ENCODE peak calls at places on chromosome 14, in five cellular contexts. V is K562, U is HepG2, K is SK-N-SH, I is H1. E is an unnamed sample.
A peak's percentile ranks its signal among the peaks of the same experiment; 100 is the strongest.

GRCh38 chr14:51283402-51283825 is 43.4 kb downstream of the TMX1 start:
- DNase-seq in K (peak; percentile 68), I (no peak), V (peak; percentile 40), U (peak; percentile 74), E (no peak)

GRCh38 chr14:41806355-41806975 is 199.8 kb downstream of the LRFN5 start:
- DNase-seq in V (no peak), I (no peak), U (no peak), K (no peak), E (no peak)

GRCh38 chr14:102849522-102850379 is 72.5 kb downstream of the TRAF3 start:
- DNase-seq in I (no peak), U (no peak), V (peak; percentile 19), K (peak; percentile 73), E (no peak)

GRCh38 chr14:70955543-70956480 is 48.6 kb downstream of the PCNX1 start:
- DNase-seq in V (no peak), U (peak; percentile 29), I (no peak), K (peak; percentile 25), E (no peak)

GRCh38 chr14:23300687-23301223 is 1.9 kb downstream of the PPP1R3E start:
- DNase-seq in K (no peak), I (no peak), U (peak; percentile 43), V (peak; percentile 32), E (no peak)

GRCh38 chr14:100747021-100747586 is 20.4 kb downstream of the DLK1 start:
- DNase-seq in U (peak; percentile 55), V (no peak), I (no peak), K (no peak), E (no peak)

GRCh38 chr14:56963381-56963780 is 153.1 kb upstream of the OTX2 start:
- DNase-seq in U (no peak), K (no peak), I (no peak), V (no peak), E (no peak)

GRCh38 chr14:23572841-23573240 is 5.2 kb upstream of the AP1G2 start:
- DNase-seq in I (no peak), K (no peak), V (no peak), U (peak; percentile 3), E (no peak)

GRCh38 chr14:59331217-59331616 is 134.0 kb downstream of the GPR135 start:
- DNase-seq in U (no peak), V (no peak), I (peak; percentile 25), K (no peak), E (no peak)

GRCh38 chr14:25537846-25538455 is 488.0 kb upstream of the STXBP6 start:
- DNase-seq in K (peak; percentile 26), I (peak; percentile 31), U (peak; percentile 52), V (peak; percentile 14), E (no peak)

GRCh38 chr14:93073366-93073722 is 42.4 kb downstream of the ITPK1 start:
- DNase-seq in U (no peak), I (no peak), K (no peak), V (no peak), E (no peak)
- TF ChIP-seq POLR2AphosphoS5 in U (no peak), I (no peak), K (no peak), V (no peak), E (no peak)

GRCh38 chr14:62079035-62079434 is 316.8 kb downstream of the SNAPC1 start:
- DNase-seq in I (no peak), V (no peak), U (no peak), K (no peak), E (no peak)
- TF ChIP-seq TAF1 in I (no peak), V (no peak), U (no peak), K (no peak), E (no peak)

GRCh38 chr14:33837943-33838683 is 112.8 kb downstream of the EGLN3 start:
- DNase-seq in K (no peak), V (no peak), I (no peak), U (no peak), E (no peak)
- TF ChIP-seq POLR2AphosphoS5 in K (no peak), V (no peak), I (no peak), U (no peak), E (no peak)

DNA sequence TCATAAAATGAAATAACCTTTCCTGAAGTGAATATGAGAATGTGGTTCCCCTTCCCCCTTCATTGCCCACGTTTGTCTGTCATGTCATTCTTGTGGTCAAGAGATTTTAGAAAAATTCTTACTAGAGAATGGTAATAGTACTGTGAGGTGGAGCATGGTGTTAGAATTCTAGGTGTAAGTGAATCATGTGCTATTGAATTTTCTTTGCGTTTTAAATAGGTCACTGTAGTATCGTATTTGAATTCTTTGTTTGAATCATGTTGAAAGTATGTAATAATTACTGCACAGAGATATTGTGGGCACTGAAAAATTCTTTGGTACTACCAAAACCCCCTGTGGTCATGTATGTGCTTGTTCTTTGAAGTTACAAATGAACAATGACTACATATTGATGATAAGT is 49.9 kb downstream of the FUT8 start:
- DNase-seq in V (no peak), K (no peak), I (no peak), U (no peak), E (no peak)
- TF ChIP-seq TAF1 in V (no peak), K (no peak), I (no peak), U (no peak), E (no peak)

DNA sequence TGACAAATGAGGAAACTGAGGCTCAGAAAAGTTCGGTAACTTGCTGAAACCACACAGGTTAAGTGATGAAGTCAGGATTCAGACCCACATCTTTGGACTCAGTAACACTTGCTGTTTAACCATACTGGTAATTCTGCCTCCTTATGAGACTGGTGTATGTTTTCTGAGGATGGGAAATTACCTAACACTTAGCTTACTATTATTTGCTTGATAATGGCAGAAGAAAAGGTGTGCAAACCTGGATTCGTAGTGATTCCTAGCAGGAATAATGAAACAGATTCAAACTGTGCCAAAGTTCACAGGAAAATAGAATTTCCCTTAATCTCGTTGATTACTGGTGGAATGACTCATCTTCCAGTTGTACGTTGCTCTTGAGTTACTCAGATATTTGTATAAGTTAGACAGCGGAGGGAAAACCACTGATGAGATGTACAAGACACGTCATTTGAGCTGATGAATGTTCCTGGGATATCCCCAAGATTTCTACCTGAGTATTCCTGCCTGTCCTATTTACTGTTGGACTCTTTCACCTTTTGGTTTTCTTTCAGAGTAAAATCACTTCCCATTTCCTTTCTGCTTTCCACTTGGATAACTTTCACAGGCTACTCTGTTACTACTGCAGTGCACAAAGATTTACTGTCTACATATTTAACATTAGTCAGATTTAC is 37.5 kb downstream of the PRORP start:
- DNase-seq in I (no peak), K (no peak), U (peak; percentile 94), V (peak; percentile 16), E (no peak)
- TF ChIP-seq POLR2AphosphoS5 in I (no peak), K (peak; percentile 59), U (no peak), V (no peak), E (no peak)

GRCh38 chr14:26839481-26839880 is 241.6 kb upstream of the NOVA1 start:
- DNase-seq in V (no peak), U (no peak), K (no peak), I (no peak), E (no peak)

GRCh38 chr14:26841361-26841760 is 243.5 kb upstream of the NOVA1 start:
- DNase-seq in K (no peak), U (no peak), I (no peak), V (no peak), E (no peak)

GRCh38 chr14:26846388-26846787 is 248.6 kb upstream of the NOVA1 start:
- DNase-seq in I (no peak), K (no peak), V (peak; percentile 17), U (no peak), E (no peak)

GRCh38 chr14:26845106-26845818 is 247.4 kb upstream of the NOVA1 start:
- DNase-seq in U (no peak), K (no peak), V (peak; percentile 3), I (no peak), E (no peak)

DNA sequence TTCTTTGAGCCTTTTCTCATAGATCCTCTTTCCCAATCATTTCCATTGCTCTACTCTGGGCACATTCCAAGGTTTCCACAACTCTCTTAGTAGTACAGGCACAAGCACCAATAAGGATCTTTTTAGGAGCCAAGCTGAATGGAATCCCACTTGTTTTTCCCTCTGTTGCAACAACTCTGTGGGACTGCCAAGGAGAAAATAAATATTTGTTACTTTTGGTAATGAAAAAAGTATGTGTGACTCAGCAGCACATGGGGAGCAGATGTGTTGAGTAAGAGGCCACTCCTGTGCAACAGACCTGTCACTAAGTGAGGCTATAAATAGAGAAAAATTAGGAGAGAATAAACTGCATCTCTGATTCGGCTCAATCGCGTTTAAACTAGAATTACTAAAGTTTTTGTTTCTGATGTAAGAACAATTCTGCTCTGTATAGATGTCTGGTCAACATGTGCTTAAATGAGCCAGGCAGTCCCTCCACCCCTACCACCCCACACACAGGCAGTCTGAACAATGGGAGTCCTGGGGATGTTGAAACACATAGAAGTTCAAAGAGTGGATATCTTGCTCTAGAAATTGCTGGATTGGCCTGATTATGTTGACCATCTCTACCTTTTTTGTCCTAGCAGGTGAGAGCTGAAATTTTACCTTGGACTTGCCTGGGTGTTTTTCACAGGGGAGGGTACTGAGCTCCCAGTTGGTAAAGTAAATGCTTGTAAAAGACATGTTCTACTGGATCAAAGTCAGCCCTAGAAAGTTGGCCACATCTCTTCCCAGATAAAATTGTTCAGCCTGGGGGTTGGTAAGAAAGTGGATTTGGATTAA is 244.3 kb upstream of the NOVA1 start:
- DNase-seq in V (no peak), I (no peak), K (no peak), U (peak; percentile 34), E (no peak)
- TF ChIP-seq TAF1 in V (no peak), I (no peak), K (no peak), U (no peak), E (no peak)

E was measured in GM12892.